ENCODE peak calls at places on chromosomes 16 and 17, in seven cellular contexts. Q, T, K, P, F, A and N are unnamed samples.

GRCh38 chr16:10122026-10122425 is 60.2 kb downstream of the GRIN2A start:
- DNase-seq in Q (no peak), T (no peak), K (no peak), P (no peak), F (no peak), A (peak; percentile 14), N (no peak)

GRCh38 chr17:72913315-72913714 is 179.2 kb downstream of the SLC39A11 start:
- DNase-seq in Q (no peak), T (no peak), K (no peak), P (no peak), F (no peak), A (no peak), N (no peak)

GRCh38 chr17:29682054-29682453 is 59.3 kb upstream of the CORO6 start:
- DNase-seq in Q (no peak), T (no peak), K (no peak), P (no peak), F (no peak), A (no peak), N (no peak)

GRCh38 chr16:47925811-47926460 is 229.9 kb downstream of the ABCC12 start:
- DNase-seq in Q (no peak), T (no peak), K (no peak), P (no peak), F (no peak), A (no peak), N (no peak)

GRCh38 chr16:57126412-57126811 is 34.0 kb downstream of the CPNE2 start:
- DNase-seq in Q (no peak), T (no peak), K (no peak), P (no peak), F (no peak), A (no peak), N (no peak)

GRCh38 chr17:36592316-36592710 is 634 bp downstream of the DHRS11 start:
- DNase-seq in Q (no peak), T (peak; percentile 17), K (no peak), P (peak; percentile 38), F (no peak), A (no peak), N (no peak)

GRCh38 chr17:36544049-36544319 is 735 bp upstream of the GGNBP2 start:
- DNase-seq in Q (peak; percentile 53), T (peak; percentile 56), K (no peak), P (peak; percentile 21), F (no peak), A (no peak), N (peak; percentile 40)

GRCh38 chr17:11705111-11705510 is 106.8 kb downstream of the DNAH9 start:
- DNase-seq in Q (no peak), T (peak; percentile 1), K (peak; percentile 22), P (no peak), F (no peak), A (no peak), N (no peak)

GRCh38 chr17:27315796-27316465 is 22.0 kb downstream of the WSB1 start:
- DNase-seq in Q (no peak), T (no peak), K (no peak), P (no peak), F (no peak), A (no peak), N (no peak)

GRCh38 chr17:14886200-14886739 is 378.9 kb downstream of the PMP22 start:
- DNase-seq in Q (no peak), T (no peak), K (no peak), P (no peak), F (no peak), A (peak; percentile 1), N (no peak)

GRCh38 chr17:32865141-32865540 is 11.8 kb downstream of the MYO1D start:
- DNase-seq in Q (no peak), T (no peak), K (no peak), P (no peak), F (no peak), A (no peak), N (no peak)

GRCh38 chr17:73722163-73722562 is 77.9 kb upstream of the SDK2 start:
- DNase-seq in Q (peak; percentile 78), T (no peak), K (no peak), P (no peak), F (no peak), A (no peak), N (no peak)

GRCh38 chr17:40915721-40916256 is 21.7 kb downstream of the KRT23 start:
- DNase-seq in Q (no peak), T (no peak), K (no peak), P (no peak), F (no peak), A (peak; percentile 61), N (peak; percentile 58)

GRCh38 chr16:55835578-55835977 is 2.7 kb upstream of the CES1 start:
- DNase-seq in Q (no peak), T (peak; percentile 90), K (no peak), P (no peak), F (no peak), A (no peak), N (no peak)

GRCh38 chr16:13143551-13143950 is 242.2 kb downstream of the SHISA9 start:
- DNase-seq in Q (no peak), T (no peak), K (no peak), P (no peak), F (no peak), A (no peak), N (no peak)

GRCh38 chr17:846901-847777 is 65.0 kb downstream of the MRM3 start:
- DNase-seq in Q (no peak), T (no peak), K (no peak), P (no peak), F (no peak), A (no peak), N (no peak)

GRCh38 chr16:2692251-2692947 is 10.1 kb downstream of the KCTD5 start:
- DNase-seq in Q (no peak), T (peak; percentile 76), K (no peak), P (peak; percentile 82), F (no peak), A (no peak), N (no peak)

GRCh38 chr17:64115043-64115698 is 14.8 kb downstream of the ERN1 start:
- DNase-seq in Q (no peak), T (peak; percentile 74), K (no peak), P (no peak), F (no peak), A (no peak), N (no peak)

GRCh38 chr17:31339906-31340661 is 18.7 kb upstream of the EVI2A start:
- DNase-seq in Q (no peak), T (peak; percentile 34), K (peak; percentile 50), P (peak; percentile 10), F (no peak), A (peak; percentile 75), N (no peak)

GRCh38 chr17:33303254-33303653 is 10.2 kb upstream of the ASIC2 start:
- DNase-seq in Q (no peak), T (no peak), K (no peak), P (no peak), F (no peak), A (no peak), N (no peak)

GRCh38 chr16:74695450-74696422 is 4.9 kb downstream of the MLKL start:
- DNase-seq in Q (peak; percentile 67), T (peak; percentile 92), K (peak; percentile 71), P (peak; percentile 85), F (peak; percentile 51), A (peak; percentile 87), N (peak; percentile 87)

GRCh38 chr17:66412857-66413563 is 110.6 kb downstream of the PRKCA start:
- DNase-seq in Q (peak; percentile 41), T (no peak), K (no peak), P (no peak), F (no peak), A (no peak), N (no peak)

GRCh38 chr17:6303664-6304063 is 131.3 kb downstream of the AIPL1 start:
- DNase-seq in Q (no peak), T (peak; percentile 15), K (peak; percentile 16), P (no peak), F (no peak), A (peak; percentile 39), N (peak; percentile 15)

GRCh38 chr17:80254396-80255241 is 6.0 kb upstream of the RNF213 start:
- DNase-seq in Q (no peak), T (peak; percentile 92), K (peak; percentile 51), P (no peak), F (no peak), A (peak; percentile 85), N (peak; percentile 65)

GRCh38 chr16:15055141-15056053 is 477 bp downstream of the NTAN1 start:
- DNase-seq in Q (no peak), T (peak; percentile 52), K (no peak), P (peak; percentile 30), F (no peak), A (peak; percentile 29), N (peak; percentile 29)
- TF ChIP-seq CTCF in Q (peak; percentile 32), T (no peak), K (peak; percentile 6), P (no peak), F (peak; percentile 20), A (peak; percentile 25), N (peak; percentile 17)

GRCh38 chr16:7303014-7303676 is 29.5 kb upstream of the RBFOX1 start:
- DNase-seq in Q (no peak), T (no peak), K (no peak), P (peak; percentile 33), F (no peak), A (no peak), N (no peak)
- TF ChIP-seq CTCF in Q (no peak), T (no peak), K (no peak), P (no peak), F (no peak), A (no peak), N (no peak)

GRCh38 chr16:87395181-87395842 is 3.2 kb downstream of the MAP1LC3B start:
- DNase-seq in Q (no peak), T (no peak), K (no peak), P (no peak), F (no peak), A (no peak), N (no peak)

GRCh38 chr16:87391950-87392822 is at the start of gene MAP1LC3B:
- DNase-seq in Q (peak; percentile 100), T (peak; percentile 97), K (peak; percentile 88), P (peak; percentile 94), F (peak; percentile 91), A (peak; percentile 97), N (peak; percentile 99)

GRCh38 chr16:87393680-87394055 is 1.5 kb downstream of the MAP1LC3B start:
- DNase-seq in Q (no peak), T (no peak), K (no peak), P (no peak), F (no peak), A (no peak), N (no peak)

GRCh38 chr16:87391324-87391949 is 699 bp upstream of the MAP1LC3B start:
- DNase-seq in Q (no peak), T (peak; percentile 84), K (no peak), P (no peak), F (no peak), A (no peak), N (no peak)

GRCh38 chr16:87392823-87393679 is 915 bp downstream of the MAP1LC3B start:
- DNase-seq in Q (peak; percentile 62), T (peak; percentile 64), K (no peak), P (no peak), F (no peak), A (peak; percentile 54), N (no peak)
- TF ChIP-seq CTCF in Q (no peak), T (peak; percentile 24), K (peak; percentile 40), P (peak; percentile 62), F (peak; percentile 43), A (peak; percentile 48), N (peak; percentile 35)

GRCh38 chr17:2369551-2370210 is 31.2 kb downstream of the MNT start:
- DNase-seq in Q (no peak), T (no peak), K (no peak), P (no peak), F (no peak), A (no peak), N (no peak)
- TF ChIP-seq CTCF in Q (no peak), T (no peak), K (peak; percentile 32), P (no peak), F (no peak), A (peak; percentile 16), N (no peak)